ENCODE peak calls at places on chromosome 6, in seven cellular contexts. One of them, this sample, is unnamed.
A peak's percentile ranks its signal among the peaks of the same experiment; 100 is the strongest.

GRCh38 chr6:137705166-137706064 is 161.6 kb upstream of the TNFAIP3 start:
- DNase-seq in IMR-90: peak; percentile 63
- DNase-seq in neuronal stem cell: peak; percentile 33
- DNase-seq in mesendoderm: peak; percentile 49
- DNase-seq in mesenchymal stem cell: peak; percentile 66
- DNase-seq in H1: no peak
- DNase-seq in trophoblast cell: peak; percentile 65
- DNase-seq in this sample: peak; percentile 45

GRCh38 chr6:157529654-157530039 is 148.7 kb downstream of the ZDHHC14 start:
- DNase-seq in IMR-90: no peak
- DNase-seq in neuronal stem cell: no peak
- DNase-seq in mesendoderm: no peak
- DNase-seq in mesenchymal stem cell: no peak
- DNase-seq in H1: no peak
- DNase-seq in trophoblast cell: no peak
- DNase-seq in this sample: no peak

GRCh38 chr6:134642217-134642616 is 307.7 kb downstream of the ALDH8A1 start:
- DNase-seq in IMR-90: peak; percentile 78
- DNase-seq in neuronal stem cell: no peak
- DNase-seq in mesendoderm: no peak
- DNase-seq in mesenchymal stem cell: peak; percentile 78
- DNase-seq in H1: no peak
- DNase-seq in trophoblast cell: no peak
- DNase-seq in this sample: no peak

GRCh38 chr6:31180500-31180899 is 10.0 kb upstream of the POU5F1 start:
- DNase-seq in IMR-90: no peak
- DNase-seq in neuronal stem cell: no peak
- DNase-seq in mesendoderm: peak; percentile 64
- DNase-seq in mesenchymal stem cell: no peak
- DNase-seq in H1: no peak
- DNase-seq in trophoblast cell: peak; percentile 65
- DNase-seq in this sample: peak; percentile 86

GRCh38 chr6:18022398-18023231 is 35.2 kb upstream of the KIF13A start:
- DNase-seq in IMR-90: peak; percentile 57
- DNase-seq in neuronal stem cell: peak; percentile 88
- DNase-seq in mesendoderm: peak; percentile 95
- DNase-seq in mesenchymal stem cell: no peak
- DNase-seq in H1: peak; percentile 72
- DNase-seq in trophoblast cell: peak; percentile 63
- DNase-seq in this sample: peak; percentile 81

GRCh38 chr6:116330511-116330910 is 40.2 kb upstream of the DSE start:
- DNase-seq in IMR-90: peak; percentile 21
- DNase-seq in neuronal stem cell: no peak
- DNase-seq in mesendoderm: no peak
- DNase-seq in mesenchymal stem cell: no peak
- DNase-seq in H1: no peak
- DNase-seq in trophoblast cell: no peak
- DNase-seq in this sample: no peak

GRCh38 chr6:129667621-129668020 is 42.4 kb downstream of the ARHGAP18 start:
- DNase-seq in IMR-90: peak; percentile 50
- DNase-seq in neuronal stem cell: no peak
- DNase-seq in mesendoderm: no peak
- DNase-seq in mesenchymal stem cell: no peak
- DNase-seq in H1: no peak
- DNase-seq in trophoblast cell: no peak
- DNase-seq in this sample: no peak

GRCh38 chr6:138948028-138948427 is 40.0 kb downstream of the REPS1 start:
- DNase-seq in IMR-90: no peak
- DNase-seq in neuronal stem cell: no peak
- DNase-seq in mesendoderm: no peak
- DNase-seq in mesenchymal stem cell: no peak
- DNase-seq in H1: no peak
- DNase-seq in trophoblast cell: no peak
- DNase-seq in this sample: no peak

GRCh38 chr6:143232849-143233248 is 172.2 kb downstream of the AIG1 start:
- DNase-seq in IMR-90: peak; percentile 23
- DNase-seq in neuronal stem cell: peak; percentile 21
- DNase-seq in mesendoderm: peak; percentile 59
- DNase-seq in mesenchymal stem cell: peak; percentile 37
- DNase-seq in H1: no peak
- DNase-seq in trophoblast cell: peak; percentile 40
- DNase-seq in this sample: peak; percentile 62

GRCh38 chr6:6856538-6857523 is 250.9 kb upstream of the RREB1 start:
- DNase-seq in IMR-90: peak; percentile 37
- DNase-seq in neuronal stem cell: no peak
- DNase-seq in mesendoderm: peak; percentile 83
- DNase-seq in mesenchymal stem cell: peak; percentile 85
- DNase-seq in H1: no peak
- DNase-seq in trophoblast cell: peak; percentile 100
- DNase-seq in this sample: peak; percentile 57

GRCh38 chr6:162198925-162199324 is 528.6 kb downstream of the PRKN start:
- DNase-seq in IMR-90: no peak
- DNase-seq in neuronal stem cell: no peak
- DNase-seq in mesendoderm: peak; percentile 33
- DNase-seq in mesenchymal stem cell: no peak
- DNase-seq in H1: no peak
- DNase-seq in trophoblast cell: no peak
- DNase-seq in this sample: no peak

GRCh38 chr6:48689498-48689897 is 578.5 kb upstream of the PTCHD4 start:
- DNase-seq in IMR-90: no peak
- DNase-seq in neuronal stem cell: no peak
- DNase-seq in mesendoderm: no peak
- DNase-seq in mesenchymal stem cell: no peak
- DNase-seq in H1: no peak
- DNase-seq in trophoblast cell: no peak
- DNase-seq in this sample: no peak

GRCh38 chr6:72031471-72031870 is 145.1 kb downstream of the RIMS1 start:
- DNase-seq in IMR-90: no peak
- DNase-seq in neuronal stem cell: no peak
- DNase-seq in mesendoderm: no peak
- DNase-seq in mesenchymal stem cell: no peak
- DNase-seq in H1: no peak
- DNase-seq in trophoblast cell: no peak
- DNase-seq in this sample: no peak

GRCh38 chr6:43916924-43917877 is 147.2 kb downstream of the VEGFA start:
- DNase-seq in IMR-90: peak; percentile 51
- DNase-seq in neuronal stem cell: no peak
- DNase-seq in mesendoderm: no peak
- DNase-seq in mesenchymal stem cell: peak; percentile 67
- DNase-seq in H1: no peak
- DNase-seq in trophoblast cell: no peak
- DNase-seq in this sample: no peak

GRCh38 chr6:4896401-4896800 is 107.4 kb downstream of the RPP40 start:
- DNase-seq in IMR-90: no peak
- DNase-seq in neuronal stem cell: no peak
- DNase-seq in mesendoderm: no peak
- DNase-seq in mesenchymal stem cell: no peak
- DNase-seq in H1: no peak
- DNase-seq in trophoblast cell: peak; percentile 75
- DNase-seq in this sample: no peak

GRCh38 chr6:159715168-159715567 is 12.1 kb upstream of the WTAP start:
- DNase-seq in IMR-90: no peak
- DNase-seq in neuronal stem cell: no peak
- DNase-seq in mesendoderm: no peak
- DNase-seq in mesenchymal stem cell: no peak
- DNase-seq in H1: no peak
- DNase-seq in trophoblast cell: no peak
- DNase-seq in this sample: no peak

GRCh38 chr6:118876201-118876600 is 17.8 kb upstream of the ASF1A start:
- DNase-seq in IMR-90: peak; percentile 55
- DNase-seq in neuronal stem cell: no peak
- DNase-seq in mesendoderm: no peak
- DNase-seq in mesenchymal stem cell: peak; percentile 9
- DNase-seq in H1: no peak
- DNase-seq in trophoblast cell: no peak
- DNase-seq in this sample: no peak

GRCh38 chr6:35065441-35065800 is 75.7 kb downstream of the TCP11 start:
- DNase-seq in IMR-90: no peak
- DNase-seq in neuronal stem cell: no peak
- DNase-seq in mesendoderm: no peak
- DNase-seq in mesenchymal stem cell: no peak
- DNase-seq in H1: no peak
- DNase-seq in trophoblast cell: no peak
- DNase-seq in this sample: no peak

GRCh38 chr6:159935633-159936032 is 33.2 kb upstream of the IGF2R start:
- DNase-seq in IMR-90: peak; percentile 61
- DNase-seq in neuronal stem cell: no peak
- DNase-seq in mesendoderm: no peak
- DNase-seq in mesenchymal stem cell: no peak
- DNase-seq in H1: no peak
- DNase-seq in trophoblast cell: peak; percentile 93
- DNase-seq in this sample: no peak

DNA sequence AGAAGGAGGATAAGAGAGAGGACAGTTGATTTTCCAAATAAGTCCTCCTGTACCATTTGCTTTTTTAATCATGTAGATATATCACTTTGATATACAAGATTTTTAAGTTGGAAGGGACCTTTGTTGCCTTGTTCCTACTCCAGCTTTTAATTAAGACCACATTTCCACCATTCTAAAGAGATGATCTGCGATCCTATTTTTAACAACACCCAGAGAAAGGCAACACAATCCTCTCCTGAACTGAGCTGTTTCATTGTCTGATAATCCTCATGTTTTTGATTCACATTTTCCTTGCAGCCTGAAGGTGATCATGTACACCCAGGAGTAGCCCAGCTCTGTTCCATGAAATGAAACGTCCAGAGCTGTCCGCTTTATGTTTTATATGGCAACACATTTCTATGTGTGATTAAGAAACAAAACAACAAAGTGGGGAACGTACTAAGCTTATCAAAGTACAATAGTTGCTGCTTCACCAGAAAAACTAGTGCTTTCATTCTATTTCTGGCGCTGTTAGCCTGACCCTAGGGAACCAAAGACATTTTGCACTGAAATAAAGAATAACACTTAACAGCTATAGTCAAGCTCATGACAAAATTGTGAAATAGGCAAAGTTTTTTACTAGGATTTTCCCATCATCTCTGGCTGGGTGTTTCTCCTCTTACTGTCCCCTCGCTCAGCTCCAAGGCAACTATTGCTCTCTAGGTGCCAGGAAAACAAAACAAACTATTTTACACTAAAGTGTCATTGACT is 22.6 kb upstream of the TRAF3IP2 start:
- DNase-seq in IMR-90: no peak
- DNase-seq in neuronal stem cell: no peak
- DNase-seq in mesendoderm: no peak
- DNase-seq in mesenchymal stem cell: no peak
- DNase-seq in H1: no peak
- DNase-seq in trophoblast cell: no peak
- DNase-seq in this sample: no peak
- H3K4me2 ChIP-seq in IMR-90: no peak overlapping the region
- H3K4me2 ChIP-seq in neuronal stem cell: no peak overlapping the region
- H3K4me2 ChIP-seq in mesendoderm: no peak overlapping the region
- H3K4me2 ChIP-seq in mesenchymal stem cell: no peak overlapping the region
- H3K4me2 ChIP-seq in H1: no peak overlapping the region
- H3K4me2 ChIP-seq in trophoblast cell: no peak overlapping the region
- H3K4me2 ChIP-seq in this sample: no peak overlapping the region

GRCh38 chr6:41584205-41584604 is 38.0 kb downstream of the FOXP4 start:
- DNase-seq in IMR-90: no peak
- DNase-seq in neuronal stem cell: no peak
- DNase-seq in mesendoderm: no peak
- DNase-seq in mesenchymal stem cell: no peak
- DNase-seq in H1: no peak
- DNase-seq in trophoblast cell: no peak
- DNase-seq in this sample: no peak

GRCh38 chr6:41583576-41583975 is 37.4 kb downstream of the FOXP4 start:
- DNase-seq in IMR-90: no peak
- DNase-seq in neuronal stem cell: no peak
- DNase-seq in mesendoderm: no peak
- DNase-seq in mesenchymal stem cell: no peak
- DNase-seq in H1: no peak
- DNase-seq in trophoblast cell: no peak
- DNase-seq in this sample: no peak

GRCh38 chr6:41586564-41586963 is 40.4 kb downstream of the FOXP4 start:
- DNase-seq in IMR-90: peak; percentile 22
- DNase-seq in neuronal stem cell: no peak
- DNase-seq in mesendoderm: no peak
- DNase-seq in mesenchymal stem cell: no peak
- DNase-seq in H1: no peak
- DNase-seq in trophoblast cell: no peak
- DNase-seq in this sample: no peak

GRCh38 chr6:41585605-41586004 is 39.4 kb downstream of the FOXP4 start:
- DNase-seq in IMR-90: no peak
- DNase-seq in neuronal stem cell: no peak
- DNase-seq in mesendoderm: no peak
- DNase-seq in mesenchymal stem cell: no peak
- DNase-seq in H1: no peak
- DNase-seq in trophoblast cell: no peak
- DNase-seq in this sample: no peak

GRCh38 chr6:41584668-41585205 is 38.6 kb downstream of the FOXP4 start:
- DNase-seq in IMR-90: no peak
- DNase-seq in neuronal stem cell: no peak
- DNase-seq in mesendoderm: peak; percentile 61
- DNase-seq in mesenchymal stem cell: no peak
- DNase-seq in H1: no peak
- DNase-seq in trophoblast cell: peak; percentile 24
- DNase-seq in this sample: peak; percentile 87
- H2AK5ac ChIP-seq in IMR-90: no peak overlapping the region
- H2AK5ac ChIP-seq in neuronal stem cell: peak overlapping the region; percentile 88
- H2AK5ac ChIP-seq in mesendoderm: no peak overlapping the region
- H2AK5ac ChIP-seq in mesenchymal stem cell: no peak overlapping the region
- H2AK5ac ChIP-seq in H1: peak overlapping the region; percentile 45
- H2AK5ac ChIP-seq in trophoblast cell: no peak overlapping the region
- H2AK5ac ChIP-seq in this sample: no peak overlapping the region

GRCh38 chr6:169310983-169311382 is 57.3 kb upstream of the THBS2 start:
- DNase-seq in IMR-90: no peak
- DNase-seq in neuronal stem cell: no peak
- DNase-seq in mesendoderm: no peak
- DNase-seq in mesenchymal stem cell: no peak
- DNase-seq in H1: no peak
- DNase-seq in trophoblast cell: no peak
- DNase-seq in this sample: no peak

GRCh38 chr6:169315830-169316614 is 62.4 kb upstream of the THBS2 start:
- DNase-seq in IMR-90: no peak
- DNase-seq in neuronal stem cell: no peak
- DNase-seq in mesendoderm: no peak
- DNase-seq in mesenchymal stem cell: no peak
- DNase-seq in H1: no peak
- DNase-seq in trophoblast cell: no peak
- DNase-seq in this sample: no peak

GRCh38 chr6:169313347-169314010 is 59.8 kb upstream of the THBS2 start:
- DNase-seq in IMR-90: no peak
- DNase-seq in neuronal stem cell: no peak
- DNase-seq in mesendoderm: no peak
- DNase-seq in mesenchymal stem cell: no peak
- DNase-seq in H1: no peak
- DNase-seq in trophoblast cell: no peak
- DNase-seq in this sample: no peak

GRCh38 chr6:169316651-169317050 is 63.0 kb upstream of the THBS2 start:
- DNase-seq in IMR-90: no peak
- DNase-seq in neuronal stem cell: no peak
- DNase-seq in mesendoderm: no peak
- DNase-seq in mesenchymal stem cell: no peak
- DNase-seq in H1: no peak
- DNase-seq in trophoblast cell: no peak
- DNase-seq in this sample: no peak

GRCh38 chr6:169312658-169313346 is 59.2 kb upstream of the THBS2 start:
- DNase-seq in IMR-90: no peak
- DNase-seq in neuronal stem cell: no peak
- DNase-seq in mesendoderm: peak; percentile 34
- DNase-seq in mesenchymal stem cell: no peak
- DNase-seq in H1: no peak
- DNase-seq in trophoblast cell: no peak
- DNase-seq in this sample: no peak
- H3K4me2 ChIP-seq in IMR-90: no peak overlapping the region
- H3K4me2 ChIP-seq in neuronal stem cell: no peak overlapping the region
- H3K4me2 ChIP-seq in mesendoderm: no peak overlapping the region
- H3K4me2 ChIP-seq in mesenchymal stem cell: no peak overlapping the region
- H3K4me2 ChIP-seq in H1: no peak overlapping the region
- H3K4me2 ChIP-seq in trophoblast cell: no peak overlapping the region
- H3K4me2 ChIP-seq in this sample: no peak overlapping the region

GRCh38 chr6:37867756-37868446 is 48.4 kb downstream of the ZFAND3 start:
- DNase-seq in IMR-90: no peak
- DNase-seq in neuronal stem cell: no peak
- DNase-seq in mesendoderm: no peak
- DNase-seq in mesenchymal stem cell: no peak
- DNase-seq in H1: no peak
- DNase-seq in trophoblast cell: no peak
- DNase-seq in this sample: no peak
- H2AK5ac ChIP-seq in IMR-90: peak overlapping the region; percentile 29
- H2AK5ac ChIP-seq in neuronal stem cell: no peak overlapping the region
- H2AK5ac ChIP-seq in mesendoderm: no peak overlapping the region
- H2AK5ac ChIP-seq in mesenchymal stem cell: no peak overlapping the region
- H2AK5ac ChIP-seq in H1: no peak overlapping the region
- H2AK5ac ChIP-seq in trophoblast cell: no peak overlapping the region
- H2AK5ac ChIP-seq in this sample: no peak overlapping the region

This sample was measured in H9.